ENCODE peak calls at places on chromosomes 7 and 10, in eight cellular contexts. One of them, this sample, is unnamed.

GRCh38 chr10:21197006-21197405 is 299.9 kb upstream of the NEBL start:
- DNase-seq in C1 segment of cervical spinal cord: no peak
- DNase-seq in HFF-Myc: no peak
- DNase-seq in epithelial cell of esophagus: no peak
- DNase-seq in iris pigment epithelial cell: no peak
- DNase-seq in Right ventricle myocardium superior: no peak
- DNase-seq in HEK293T: no peak
- DNase-seq in HTR-8/SVneo: no peak
- DNase-seq in this sample: no peak

GRCh38 chr7:43004076-43004475 is 71.9 kb downstream of the MRPL32 start:
- DNase-seq in C1 segment of cervical spinal cord: no peak
- DNase-seq in HFF-Myc: no peak
- DNase-seq in epithelial cell of esophagus: no peak
- DNase-seq in iris pigment epithelial cell: peak; percentile 4
- DNase-seq in Right ventricle myocardium superior: no peak
- DNase-seq in HEK293T: no peak
- DNase-seq in HTR-8/SVneo: no peak
- DNase-seq in this sample: no peak

GRCh38 chr10:62992145-62992721 is 140.9 kb upstream of the NRBF2 start:
- DNase-seq in C1 segment of cervical spinal cord: no peak
- DNase-seq in HFF-Myc: no peak
- DNase-seq in epithelial cell of esophagus: peak; percentile 75
- DNase-seq in iris pigment epithelial cell: peak; percentile 31
- DNase-seq in Right ventricle myocardium superior: no peak
- DNase-seq in HEK293T: no peak
- DNase-seq in HTR-8/SVneo: no peak
- DNase-seq in this sample: peak; percentile 92

GRCh38 chr10:44685177-44685576 is 226.0 kb upstream of the TMEM72 start:
- DNase-seq in C1 segment of cervical spinal cord: no peak
- DNase-seq in HFF-Myc: no peak
- DNase-seq in epithelial cell of esophagus: no peak
- DNase-seq in iris pigment epithelial cell: no peak
- DNase-seq in Right ventricle myocardium superior: no peak
- DNase-seq in HEK293T: no peak
- DNase-seq in HTR-8/SVneo: no peak
- DNase-seq in this sample: no peak

GRCh38 chr10:99733366-99733765 is 1.3 kb downstream of the CUTC start:
- DNase-seq in C1 segment of cervical spinal cord: no peak
- DNase-seq in HFF-Myc: no peak
- DNase-seq in epithelial cell of esophagus: peak; percentile 30
- DNase-seq in iris pigment epithelial cell: no peak
- DNase-seq in Right ventricle myocardium superior: no peak
- DNase-seq in HEK293T: no peak
- DNase-seq in HTR-8/SVneo: no peak
- DNase-seq in this sample: no peak

GRCh38 chr7:103389263-103389662 is 41.8 kb downstream of the PSMC2 start:
- DNase-seq in C1 segment of cervical spinal cord: no peak
- DNase-seq in HFF-Myc: no peak
- DNase-seq in epithelial cell of esophagus: no peak
- DNase-seq in iris pigment epithelial cell: no peak
- DNase-seq in Right ventricle myocardium superior: no peak
- DNase-seq in HEK293T: no peak
- DNase-seq in HTR-8/SVneo: no peak
- DNase-seq in this sample: no peak

GRCh38 chr10:92550924-92551323 is 23.0 kb downstream of the IDE start:
- DNase-seq in C1 segment of cervical spinal cord: no peak
- DNase-seq in HFF-Myc: no peak
- DNase-seq in epithelial cell of esophagus: no peak
- DNase-seq in iris pigment epithelial cell: no peak
- DNase-seq in Right ventricle myocardium superior: no peak
- DNase-seq in HEK293T: no peak
- DNase-seq in HTR-8/SVneo: no peak
- DNase-seq in this sample: no peak

GRCh38 chr7:105429746-105430612 is 41.3 kb upstream of the SRPK2 start:
- DNase-seq in C1 segment of cervical spinal cord: no peak
- DNase-seq in HFF-Myc: no peak
- DNase-seq in epithelial cell of esophagus: peak; percentile 70
- DNase-seq in iris pigment epithelial cell: peak; percentile 59
- DNase-seq in Right ventricle myocardium superior: no peak
- DNase-seq in HEK293T: no peak
- DNase-seq in HTR-8/SVneo: peak; percentile 41
- DNase-seq in this sample: peak; percentile 39

GRCh38 chr7:82506208-82506607 is 62.6 kb upstream of the CACNA2D1 start:
- DNase-seq in C1 segment of cervical spinal cord: no peak
- DNase-seq in HFF-Myc: no peak
- DNase-seq in epithelial cell of esophagus: no peak
- DNase-seq in iris pigment epithelial cell: peak; percentile 30
- DNase-seq in Right ventricle myocardium superior: no peak
- DNase-seq in HEK293T: no peak
- DNase-seq in HTR-8/SVneo: no peak
- DNase-seq in this sample: no peak

GRCh38 chr7:2517004-2517403 is 2.6 kb upstream of the LFNG start:
- DNase-seq in C1 segment of cervical spinal cord: no peak
- DNase-seq in HFF-Myc: peak; percentile 68
- DNase-seq in epithelial cell of esophagus: peak; percentile 69
- DNase-seq in iris pigment epithelial cell: peak; percentile 95
- DNase-seq in Right ventricle myocardium superior: no peak
- DNase-seq in HEK293T: no peak
- DNase-seq in HTR-8/SVneo: peak; percentile 95
- DNase-seq in this sample: peak; percentile 76

GRCh38 chr7:101245147-101245668 is 327 bp upstream of the FIS1 start:
- DNase-seq in C1 segment of cervical spinal cord: no peak
- DNase-seq in HFF-Myc: no peak
- DNase-seq in epithelial cell of esophagus: no peak
- DNase-seq in iris pigment epithelial cell: no peak
- DNase-seq in Right ventricle myocardium superior: no peak
- DNase-seq in HEK293T: peak; percentile 93
- DNase-seq in HTR-8/SVneo: no peak
- DNase-seq in this sample: no peak

GRCh38 chr10:104479906-104480579 is 126.4 kb downstream of the CFAP58 start:
- DNase-seq in C1 segment of cervical spinal cord: no peak
- DNase-seq in HFF-Myc: no peak
- DNase-seq in epithelial cell of esophagus: no peak
- DNase-seq in iris pigment epithelial cell: no peak
- DNase-seq in Right ventricle myocardium superior: no peak
- DNase-seq in HEK293T: no peak
- DNase-seq in HTR-8/SVneo: no peak
- DNase-seq in this sample: no peak